ENCODE peak calls at places on chromosome 1, in four cellular contexts. One of them, this sample, is unnamed.

GRCh38 chr1:35932158-35932636 is 1.3 kb downstream of the AGO3 start:
- DNase-seq in IMR-90: no peak
- DNase-seq in colonic mucosa: no peak
- DNase-seq in neuronal stem cell: no peak
- DNase-seq in this sample: no peak

GRCh38 chr1:40421348-40421693 is 29.0 kb upstream of the ZFP69B start:
- DNase-seq in IMR-90: no peak
- DNase-seq in colonic mucosa: no peak
- DNase-seq in neuronal stem cell: peak
- DNase-seq in this sample: no peak

GRCh38 chr1:119361611-119362010 is 7.0 kb upstream of the HAO2 start:
- DNase-seq in IMR-90: no peak
- DNase-seq in colonic mucosa: no peak
- DNase-seq in neuronal stem cell: no peak
- DNase-seq in this sample: no peak

GRCh38 chr1:35120458-35121133 is 41.4 kb downstream of the ZMYM1 start:
- DNase-seq in IMR-90: peak
- DNase-seq in colonic mucosa: no peak
- DNase-seq in neuronal stem cell: no peak
- DNase-seq in this sample: no peak

GRCh38 chr1:43285269-43285986 is at the start of gene C1orf210:
- DNase-seq in IMR-90: no peak
- DNase-seq in colonic mucosa: peak
- DNase-seq in neuronal stem cell: no peak
- DNase-seq in this sample: peak

GRCh38 chr1:175079338-175079737 is 11.7 kb downstream of the TNN start:
- DNase-seq in IMR-90: no peak
- DNase-seq in colonic mucosa: no peak
- DNase-seq in neuronal stem cell: no peak
- DNase-seq in this sample: no peak

GRCh38 chr1:228404107-228404720 is 2.4 kb downstream of the TRIM11 start:
- DNase-seq in IMR-90: no peak
- DNase-seq in colonic mucosa: no peak
- DNase-seq in neuronal stem cell: no peak
- DNase-seq in this sample: no peak

GRCh38 chr1:59232209-59232608 is 64.7 kb upstream of the FGGY start:
- DNase-seq in IMR-90: peak
- DNase-seq in colonic mucosa: peak
- DNase-seq in neuronal stem cell: no peak
- DNase-seq in this sample: no peak

GRCh38 chr1:244952280-244952933 is 88.1 kb upstream of the HNRNPU start:
- DNase-seq in IMR-90: no peak
- DNase-seq in colonic mucosa: no peak
- DNase-seq in neuronal stem cell: no peak
- DNase-seq in this sample: no peak

GRCh38 chr1:20199410-20199809 is 13.1 kb upstream of the PLA2G2C start:
- DNase-seq in IMR-90: no peak
- DNase-seq in colonic mucosa: peak
- DNase-seq in neuronal stem cell: no peak
- DNase-seq in this sample: no peak

GRCh38 chr1:11999236-11999635 is 19.0 kb downstream of the MFN2 start:
- DNase-seq in IMR-90: no peak
- DNase-seq in colonic mucosa: no peak
- DNase-seq in neuronal stem cell: no peak
- DNase-seq in this sample: no peak
- H3K27ac ChIP-seq in IMR-90: no peak
- H3K27ac ChIP-seq in colonic mucosa: no peak
- H3K27ac ChIP-seq in neuronal stem cell: no peak
- H3K27ac ChIP-seq in this sample: no peak

GRCh38 chr1:172143384-172144025 is 277.0 kb upstream of the C1orf105 start:
- DNase-seq in IMR-90: peak
- DNase-seq in colonic mucosa: no peak
- DNase-seq in neuronal stem cell: no peak
- DNase-seq in this sample: no peak
- H3K4me3 ChIP-seq in IMR-90: peak
- H3K4me3 ChIP-seq in colonic mucosa: peak
- H3K4me3 ChIP-seq in neuronal stem cell: no peak
- H3K4me3 ChIP-seq in this sample: no peak

DNA sequence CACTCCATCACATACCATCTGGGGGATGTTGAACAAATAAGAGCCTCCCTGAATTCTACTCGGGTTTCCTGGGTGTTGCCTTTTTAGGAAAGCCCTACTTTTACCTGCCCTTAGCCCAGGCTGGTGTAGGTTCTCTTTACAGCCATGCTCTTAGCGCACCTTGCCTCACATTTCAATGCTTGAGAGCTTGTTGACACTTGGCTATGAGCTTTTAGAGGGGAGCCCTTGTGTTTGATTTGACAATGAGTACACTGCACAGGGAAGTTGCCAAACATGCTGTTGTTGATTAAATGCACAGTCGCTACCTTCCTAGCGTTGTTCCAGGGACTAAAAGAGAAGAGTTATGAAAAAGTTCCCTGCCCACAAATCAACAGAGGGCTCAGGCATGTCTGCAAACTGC is 103.8 kb downstream of the TRABD2B start:
- DNase-seq in IMR-90: no peak
- DNase-seq in colonic mucosa: no peak
- DNase-seq in neuronal stem cell: no peak
- DNase-seq in this sample: no peak
- H3K27ac ChIP-seq in IMR-90: no peak
- H3K27ac ChIP-seq in colonic mucosa: no peak
- H3K27ac ChIP-seq in neuronal stem cell: no peak
- H3K27ac ChIP-seq in this sample: no peak

DNA sequence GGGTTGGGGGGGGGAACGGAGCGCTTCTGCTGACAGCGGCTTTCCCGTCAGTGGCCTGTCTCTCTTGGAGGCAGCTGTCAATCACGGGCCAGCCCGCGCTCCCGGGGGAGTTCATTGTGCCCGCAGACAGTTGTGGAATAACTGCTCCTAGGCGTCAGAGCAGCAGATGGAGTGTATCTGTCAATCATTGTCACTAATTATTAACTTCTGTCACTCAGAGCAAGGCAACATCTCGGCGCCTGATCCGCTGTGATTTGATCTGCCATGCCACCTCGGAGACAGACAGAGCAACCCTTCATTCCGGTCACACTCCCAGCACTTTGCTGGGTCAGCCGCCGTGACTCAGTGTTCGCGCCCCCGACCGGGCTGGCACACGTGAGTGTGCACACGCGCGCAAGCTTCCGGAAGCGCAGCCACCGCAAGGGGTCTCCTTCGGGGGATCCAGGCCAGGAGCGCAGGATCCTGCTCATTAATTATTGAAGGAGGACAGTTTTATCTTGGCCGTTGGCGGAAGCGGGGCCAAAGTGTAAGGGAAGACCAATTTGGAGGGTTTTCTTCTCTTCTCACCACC is 75.8 kb downstream of the RRAGC start:
- DNase-seq in IMR-90: no peak
- DNase-seq in colonic mucosa: no peak
- DNase-seq in neuronal stem cell: no peak
- DNase-seq in this sample: no peak
- H3K4me3 ChIP-seq in IMR-90: no peak
- H3K4me3 ChIP-seq in colonic mucosa: no peak
- H3K4me3 ChIP-seq in neuronal stem cell: peak
- H3K4me3 ChIP-seq in this sample: no peak

DNA sequence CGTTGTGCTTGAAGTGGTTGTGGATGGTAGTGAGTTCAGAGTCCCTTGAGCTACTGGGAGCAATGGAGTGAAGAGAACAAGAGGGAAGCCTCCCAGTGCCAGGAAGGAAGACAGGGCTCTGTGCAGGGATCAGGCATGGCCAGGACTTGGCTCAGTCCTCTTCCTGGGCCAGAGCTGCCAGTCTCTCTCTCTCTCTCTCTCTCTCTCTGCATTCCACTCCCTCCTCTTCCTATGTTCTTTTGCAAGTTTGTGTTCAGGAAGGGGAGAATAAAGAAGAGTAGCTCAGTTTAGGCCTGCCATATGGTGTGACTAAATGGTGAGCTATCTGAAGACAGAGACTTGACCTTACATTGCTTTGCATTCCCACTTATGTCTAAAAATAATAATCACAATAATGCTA is 20.5 kb upstream of the RPTN start:
- DNase-seq in IMR-90: no peak
- DNase-seq in colonic mucosa: no peak
- DNase-seq in neuronal stem cell: no peak
- DNase-seq in this sample: no peak
- H3K27ac ChIP-seq in IMR-90: no peak
- H3K27ac ChIP-seq in colonic mucosa: no peak
- H3K27ac ChIP-seq in neuronal stem cell: no peak
- H3K27ac ChIP-seq in this sample: no peak

GRCh38 chr1:21509351-21510112 is at the start of gene ALPL:
- DNase-seq in IMR-90: no peak
- DNase-seq in colonic mucosa: no peak
- DNase-seq in neuronal stem cell: peak
- DNase-seq in this sample: no peak
- H3K4me3 ChIP-seq in IMR-90: peak
- H3K4me3 ChIP-seq in colonic mucosa: no peak
- H3K4me3 ChIP-seq in neuronal stem cell: peak
- H3K4me3 ChIP-seq in this sample: peak

GRCh38 chr1:78157162-78157561 is 111.4 kb downstream of the GIPC2 start:
- DNase-seq in IMR-90: peak
- DNase-seq in colonic mucosa: no peak
- DNase-seq in neuronal stem cell: no peak
- DNase-seq in this sample: no peak
- H3K27ac ChIP-seq in IMR-90: no peak
- H3K27ac ChIP-seq in colonic mucosa: no peak
- H3K27ac ChIP-seq in neuronal stem cell: no peak
- H3K27ac ChIP-seq in this sample: no peak

GRCh38 chr1:224615861-224616760 is at the start of gene CNIH3:
- DNase-seq in IMR-90: peak
- DNase-seq in colonic mucosa: no peak
- DNase-seq in neuronal stem cell: peak
- DNase-seq in this sample: no peak

GRCh38 chr1:224619209-224619608 is 3.1 kb downstream of the CNIH3 start:
- DNase-seq in IMR-90: no peak
- DNase-seq in colonic mucosa: no peak
- DNase-seq in neuronal stem cell: no peak
- DNase-seq in this sample: no peak

GRCh38 chr1:224620105-224620504 is 4.0 kb downstream of the CNIH3 start:
- DNase-seq in IMR-90: no peak
- DNase-seq in colonic mucosa: no peak
- DNase-seq in neuronal stem cell: no peak
- DNase-seq in this sample: no peak

GRCh38 chr1:224617410-224618361 is 1.6 kb downstream of the CNIH3 start:
- DNase-seq in IMR-90: no peak
- DNase-seq in colonic mucosa: no peak
- DNase-seq in neuronal stem cell: no peak
- DNase-seq in this sample: no peak

GRCh38 chr1:224616761-224617409 is 768 bp downstream of the CNIH3 start:
- DNase-seq in IMR-90: no peak
- DNase-seq in colonic mucosa: no peak
- DNase-seq in neuronal stem cell: peak
- DNase-seq in this sample: no peak
- H3K4me3 ChIP-seq in IMR-90: peak
- H3K4me3 ChIP-seq in colonic mucosa: peak
- H3K4me3 ChIP-seq in neuronal stem cell: peak
- H3K4me3 ChIP-seq in this sample: peak

GRCh38 chr1:162195567-162195966 is 126.1 kb downstream of the NOS1AP start:
- DNase-seq in IMR-90: no peak
- DNase-seq in colonic mucosa: no peak
- DNase-seq in neuronal stem cell: no peak
- DNase-seq in this sample: no peak

GRCh38 chr1:162200096-162200847 is 130.8 kb downstream of the NOS1AP start:
- DNase-seq in IMR-90: no peak
- DNase-seq in colonic mucosa: no peak
- DNase-seq in neuronal stem cell: no peak
- DNase-seq in this sample: no peak

GRCh38 chr1:162197615-162198497 is 128.4 kb downstream of the NOS1AP start:
- DNase-seq in IMR-90: no peak
- DNase-seq in colonic mucosa: no peak
- DNase-seq in neuronal stem cell: no peak
- DNase-seq in this sample: no peak

GRCh38 chr1:162196387-162196786 is 126.9 kb downstream of the NOS1AP start:
- DNase-seq in IMR-90: no peak
- DNase-seq in colonic mucosa: peak
- DNase-seq in neuronal stem cell: no peak
- DNase-seq in this sample: no peak

GRCh38 chr1:162197041-162197511 is 127.6 kb downstream of the NOS1AP start:
- DNase-seq in IMR-90: no peak
- DNase-seq in colonic mucosa: no peak
- DNase-seq in neuronal stem cell: no peak
- DNase-seq in this sample: no peak
- H3K27ac ChIP-seq in IMR-90: no peak
- H3K27ac ChIP-seq in colonic mucosa: no peak
- H3K27ac ChIP-seq in neuronal stem cell: no peak
- H3K27ac ChIP-seq in this sample: no peak